ENCODE peak calls at places on chromosomes 12 and 14, in five cellular contexts. W is left ventricle myocardium inferior; U is CD8-positive, alpha-beta memory T cell; L is stimulated activated CD4-positive, alpha-beta T cell treated with anti-CD3 and anti-CD28 coated beads, Interleukin-1b, Interleukin-23, amount 100 ng/mL, for 1 hour; X is choroid plexus epithelial cell. S is an unnamed sample.

GRCh38 chr14:68734231-68734732 is 58.6 kb downstream of the ZFP36L1 start:
- DNase-seq in W (no peak), U (peak), L (peak), X (no peak), S (no peak)

GRCh38 chr14:24077086-24077485 is 5.7 kb downstream of the CPNE6 start:
- DNase-seq in W (no peak), U (no peak), L (no peak), X (no peak), S (no peak)

GRCh38 chr12:121748218-121748570 is 35.6 kb downstream of the TMEM120B start:
- DNase-seq in W (no peak), U (no peak), L (no peak), X (no peak), S (no peak)

GRCh38 chr14:53509227-53509822 is 356.2 kb upstream of the DDHD1 start:
- DNase-seq in W (peak), U (no peak), L (no peak), X (no peak), S (no peak)

GRCh38 chr12:50603817-50604639 is 99.2 kb downstream of the DIP2B start:
- DNase-seq in W (no peak), U (no peak), L (no peak), X (peak), S (no peak)

GRCh38 chr12:50960130-50960529 is 7.8 kb downstream of the HIGD1C start:
- DNase-seq in W (no peak), U (no peak), L (no peak), X (peak), S (no peak)

GRCh38 chr12:4089147-4089606 is 184.4 kb upstream of the CCND2 start:
- DNase-seq in W (no peak), U (no peak), L (no peak), X (peak), S (no peak)

GRCh38 chr14:69770559-69770958 is 3.6 kb downstream of the SRSF5 start:
- DNase-seq in W (no peak), U (no peak), L (no peak), X (no peak), S (no peak)

GRCh38 chr14:74610866-74611671 is 968 bp downstream of the LTBP2 start:
- DNase-seq in W (no peak), U (no peak), L (no peak), X (peak), S (no peak)

GRCh38 chr12:131088701-131089525 is 135.2 kb downstream of the ADGRD1 start:
- DNase-seq in W (no peak), U (no peak), L (no peak), X (no peak), S (no peak)

GRCh38 chr14:52154992-52155655 is 86.3 kb upstream of the NID2 start:
- DNase-seq in W (no peak), U (peak), L (no peak), X (no peak), S (no peak)

GRCh38 chr12:7121324-7121723 is 7.4 kb downstream of the RBP5 start:
- DNase-seq in W (no peak), U (no peak), L (no peak), X (no peak), S (no peak)

GRCh38 chr12:71303199-71303598 is 136.4 kb upstream of the LGR5 start:
- DNase-seq in W (no peak), U (no peak), L (no peak), X (peak), S (no peak)

GRCh38 chr14:103232338-103232808 is 101.7 kb upstream of the EIF5 start:
- DNase-seq in W (no peak), U (no peak), L (no peak), X (no peak), S (no peak)

GRCh38 chr14:52558688-52559087 is 6.1 kb downstream of the GPR137C start:
- DNase-seq in W (no peak), U (no peak), L (no peak), X (no peak), S (no peak)

GRCh38 chr12:101945361-101946232 is 68.2 kb downstream of the DRAM1 start:
- DNase-seq in W (no peak), U (no peak), L (no peak), X (no peak), S (no peak)

GRCh38 chr12:116389990-116390655 is 112.6 kb upstream of the MED13L start:
- DNase-seq in W (no peak), U (no peak), L (no peak), X (peak), S (no peak)

GRCh38 chr14:104591506-104592291 is 12.1 kb downstream of the C14orf180 start:
- DNase-seq in W (no peak), U (no peak), L (no peak), X (no peak), S (no peak)

GRCh38 chr12:6082613-6083012 is 41.9 kb downstream of the VWF start:
- DNase-seq in W (no peak), U (no peak), L (no peak), X (no peak), S (no peak)

GRCh38 chr12:102799229-102799628 is 117.8 kb downstream of the PAH start:
- DNase-seq in W (no peak), U (no peak), L (no peak), X (no peak), S (no peak)

GRCh38 chr12:57418255-57418654 is 12.6 kb downstream of the R3HDM2 start:
- DNase-seq in W (no peak), U (no peak), L (no peak), X (no peak), S (no peak)

GRCh38 chr12:3129301-3130052 is 52.3 kb downstream of the TSPAN9 start:
- DNase-seq in W (no peak), U (no peak), L (no peak), X (peak), S (no peak)

GRCh38 chr12:132235116-132235820 is 91.0 kb downstream of the NOC4L start:
- DNase-seq in W (no peak), U (no peak), L (no peak), X (no peak), S (no peak)

GRCh38 chr14:68580096-68580640 is 212.7 kb downstream of the ZFP36L1 start:
- DNase-seq in W (no peak), U (no peak), L (no peak), X (no peak), S (no peak)

GRCh38 chr12:72295744-72296143 is 23.6 kb downstream of the TRHDE start:
- DNase-seq in W (no peak), U (no peak), L (no peak), X (peak), S (no peak)

GRCh38 chr12:31796270-31796951 is 67.6 kb upstream of the AMN1 start:
- DNase-seq in W (no peak), U (no peak), L (no peak), X (no peak), S (no peak)

GRCh38 chr14:102893452-102893851 is 29.0 kb upstream of the AMN start:
- DNase-seq in W (peak), U (no peak), L (no peak), X (peak), S (no peak)

GRCh38 chr12:98154850-98155249 is 360.5 kb upstream of the TMPO start:
- DNase-seq in W (no peak), U (no peak), L (no peak), X (peak), S (no peak)

GRCh38 chr14:69612759-69613145 is 1.4 kb downstream of the SUSD6 start:
- DNase-seq in W (no peak), U (no peak), L (no peak), X (no peak), S (no peak)

GRCh38 chr12:122517877-122518276 is 8.9 kb downstream of the RSRC2 start:
- DNase-seq in W (no peak), U (no peak), L (no peak), X (peak), S (no peak)

GRCh38 chr12:38669081-38669480 is 236.3 kb downstream of the CPNE8 start:
- DNase-seq in W (no peak), U (no peak), L (no peak), X (no peak), S (no peak)

GRCh38 chr14:103834956-103835355 is 12.4 kb downstream of the PPP1R13B start:
- DNase-seq in W (no peak), U (no peak), L (no peak), X (no peak), S (no peak)

GRCh38 chr14:32075636-32076277 is 1.3 kb upstream of the ARHGAP5 start:
- DNase-seq in W (peak), U (no peak), L (no peak), X (peak), S (no peak)

GRCh38 chr12:132204822-132205270 is 60.6 kb downstream of the NOC4L start:
- DNase-seq in W (no peak), U (no peak), L (no peak), X (no peak), S (no peak)

GRCh38 chr14:31505411-31505810 is 17.6 kb upstream of the GPR33 start:
- DNase-seq in W (no peak), U (no peak), L (no peak), X (peak), S (no peak)